ENCODE peak calls at places on chromosomes 5 and 9, in four cellular contexts. M is fibroblast of lung, G is GM06990, E is neuronal stem cell. V is an unnamed sample. For H3K36me3, the result is how much of the 10 kb centered on the place peaks cover.

GRCh38 chr9:124239249-124240073 is 18.3 kb upstream of the NEK6 start:
- DNase-seq in M (no peak), G (no peak), E (no peak), V (peak)

GRCh38 chr9:19087601-19088000 is 15.1 kb downstream of the HAUS6 start:
- DNase-seq in M (peak), G (no peak), E (no peak), V (no peak)

GRCh38 chr5:127440831-127441230 is 76.6 kb upstream of the PRRC1 start:
- DNase-seq in M (peak), G (no peak), E (no peak), V (no peak)

GRCh38 chr5:128850049-128850448 is 115.2 kb upstream of the SLC27A6 start:
- DNase-seq in M (no peak), G (no peak), E (no peak), V (peak)

GRCh38 chr9:90789862-90790261 is 11.8 kb upstream of the SYK start:
- DNase-seq in M (no peak), G (no peak), E (no peak), V (no peak)

GRCh38 chr9:32142074-32142473 is 242.4 kb upstream of the ACO1 start:
- DNase-seq in M (no peak), G (no peak), E (no peak), V (no peak)

GRCh38 chr9:28821240-28821639 is 1248.0 kb upstream of the C9orf72 start:
- DNase-seq in M (no peak), G (no peak), E (no peak), V (no peak)

GRCh38 chr9:16217933-16218830 is 652.3 kb downstream of the BNC2 start:
- DNase-seq in M (peak), G (no peak), E (no peak), V (no peak)

GRCh38 chr5:59798862-59799667 is 94.5 kb downstream of the PDE4D start:
- DNase-seq in M (peak), G (peak), E (no peak), V (no peak)

GRCh38 chr9:134381671-134382505 is 55.6 kb downstream of the RXRA start:
- DNase-seq in M (peak), G (peak), E (no peak), V (peak)

GRCh38 chr9:73773896-73774295 is 622.2 kb downstream of the ANXA1 start:
- DNase-seq in M (peak), G (no peak), E (no peak), V (no peak)

GRCh38 chr5:107979900-107980299 is 309.2 kb upstream of the EFNA5 start:
- DNase-seq in M (no peak), G (no peak), E (no peak), V (no peak)

GRCh38 chr5:56607551-56607950 is 207.8 kb upstream of the MAP3K1 start:
- DNase-seq in M (peak), G (no peak), E (no peak), V (no peak)

GRCh38 chr5:169804861-169805260 is 167.8 kb downstream of the DOCK2 start:
- DNase-seq in M (peak), G (no peak), E (no peak), V (no peak)

GRCh38 chr9:89663264-89663970 is 58.6 kb downstream of the GADD45G start:
- DNase-seq in M (no peak), G (no peak), E (no peak), V (no peak)

GRCh38 chr5:135468541-135468940 is 16.4 kb upstream of the TIFAB start:
- DNase-seq in M (no peak), G (no peak), E (no peak), V (no peak)

GRCh38 chr5:79858097-79858723 is 132.9 kb downstream of the MTX3 start:
- DNase-seq in M (peak), G (no peak), E (peak), V (peak)

GRCh38 chr9:110157812-110158629 is 49.9 kb downstream of the C9orf152 start:
- DNase-seq in M (no peak), G (no peak), E (no peak), V (no peak)

GRCh38 chr9:104864675-104865104 is 63.3 kb downstream of the ABCA1 start:
- DNase-seq in M (peak), G (no peak), E (no peak), V (no peak)

GRCh38 chr5:65790371-65791163 is 68.6 kb downstream of the NLN start:
- DNase-seq in M (no peak), G (no peak), E (no peak), V (no peak)
- H3K36me3 ChIP-seq in M (under half), G (under half), E (half or more), V (under half)

DNA sequence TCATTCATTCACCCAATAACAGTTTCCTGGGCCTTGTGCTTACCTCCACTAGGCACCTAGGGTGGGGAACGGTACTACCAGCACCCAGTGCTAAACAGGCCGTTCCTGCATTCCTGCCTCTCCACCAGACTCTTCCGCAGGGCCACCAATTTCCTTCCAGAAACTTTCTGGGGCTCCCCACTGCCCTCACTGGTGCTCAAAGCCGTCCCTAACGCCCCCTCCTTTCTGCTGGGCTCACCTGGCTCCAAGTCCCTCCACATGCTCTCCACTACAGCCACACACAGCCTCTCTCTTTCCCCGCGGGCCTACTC is 1.4 kb downstream of the PHF19 start:
- DNase-seq in M (no peak), G (no peak), E (no peak), V (no peak)
- H3K4me3 ChIP-seq in M (peak), G (peak), E (peak), V (peak)

DNA sequence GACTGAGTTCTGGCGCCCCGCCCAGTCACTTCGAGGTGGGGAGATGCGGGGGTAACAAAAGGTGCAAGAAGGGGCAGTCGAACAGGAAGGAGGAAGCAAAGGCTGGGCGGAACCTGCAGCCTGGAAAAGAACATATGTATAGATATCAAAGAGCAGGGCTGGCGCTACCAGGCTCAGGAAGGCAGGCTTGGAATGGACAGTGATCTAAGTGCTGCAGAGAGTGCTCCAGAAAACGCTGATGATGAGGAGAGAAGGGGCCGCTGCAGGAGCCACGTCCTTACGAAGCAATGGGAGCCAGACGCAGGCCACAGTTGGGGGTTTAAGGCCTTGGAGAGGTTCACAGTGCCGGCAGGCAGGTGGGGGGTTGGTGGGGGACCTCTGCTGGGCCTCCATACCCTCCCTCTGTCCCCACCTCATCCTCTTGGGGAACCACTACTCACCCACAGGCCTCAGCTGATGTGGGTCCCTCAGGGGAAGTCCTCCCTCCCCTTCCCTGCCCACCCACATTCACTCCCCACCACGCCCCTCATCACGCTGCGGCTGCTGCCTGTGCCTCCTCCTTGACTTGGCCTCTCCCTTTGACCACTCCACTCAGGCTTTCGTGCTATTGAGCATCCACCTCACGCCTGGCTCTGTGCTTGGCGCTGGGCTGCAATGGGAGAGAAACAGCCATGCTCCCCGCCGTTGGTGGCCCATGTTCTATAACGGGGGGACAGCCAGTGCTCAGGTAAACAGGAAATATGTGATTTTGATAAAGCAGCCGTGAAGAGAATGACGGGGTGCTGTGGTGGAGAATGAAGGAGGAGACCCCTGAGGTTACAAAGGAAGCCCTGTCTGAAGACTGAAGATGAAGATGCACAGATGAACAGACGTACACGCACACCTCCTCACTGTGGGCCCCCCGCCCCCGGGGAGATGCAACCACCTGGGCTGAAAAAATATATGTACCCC is 40.5 kb upstream of the RPL26L1 start:
- DNase-seq in M (no peak), G (no peak), E (no peak), V (no peak)
- H3K36me3 ChIP-seq in M (under half), G (under half), E (half or more), V (under half)

DNA sequence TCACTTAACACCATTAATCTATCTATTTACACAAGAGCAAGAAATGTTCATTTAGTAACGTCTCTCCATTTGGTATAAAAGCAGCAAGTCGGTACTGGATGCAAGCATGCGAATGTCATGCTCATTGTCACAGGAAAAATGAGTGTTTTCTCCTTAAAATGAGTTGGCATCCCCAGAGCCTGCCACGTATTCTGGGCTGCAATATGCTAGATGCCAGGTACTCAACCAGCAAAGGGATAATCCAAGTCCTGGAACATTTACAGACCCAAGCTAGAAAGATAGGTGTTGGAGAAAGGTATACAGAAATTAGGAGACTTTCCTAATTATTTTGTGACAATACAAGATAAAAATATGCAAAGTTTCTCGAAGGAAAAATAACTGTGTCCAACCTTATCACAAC is 217.5 kb downstream of the EBF1 start:
- DNase-seq in M (no peak), G (no peak), E (no peak), V (no peak)
- H3K4me3 ChIP-seq in M (no peak), G (no peak), E (no peak), V (peak)

GRCh38 chr9:101054657-101055056 is 26.1 kb downstream of the PLPPR1 start:
- DNase-seq in M (no peak), G (no peak), E (peak), V (no peak)
- H3K36me3 ChIP-seq in M (under half), G (under half), E (under half), V (under half)

DNA sequence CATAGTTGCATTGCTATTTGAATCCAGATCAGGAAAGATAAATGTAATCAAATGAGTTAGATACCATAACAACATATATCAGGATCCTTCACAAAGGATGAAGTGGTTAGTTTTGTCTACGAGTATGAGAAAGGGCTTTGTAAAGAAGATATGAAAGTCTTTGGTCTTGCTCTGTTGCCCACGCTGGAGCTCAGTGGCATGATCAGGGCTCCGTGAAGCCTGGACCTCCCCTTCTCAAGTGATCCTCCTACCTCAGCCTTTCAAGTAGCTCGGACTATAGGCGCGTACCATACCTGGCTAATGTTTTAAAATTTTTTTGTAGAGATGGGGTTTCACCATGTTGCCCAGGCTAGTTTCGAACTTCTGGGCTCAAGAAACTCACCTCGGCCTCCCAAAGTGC is 1.8 kb downstream of the SMC5 start:
- DNase-seq in M (no peak), G (peak), E (no peak), V (peak)
- H3K4me3 ChIP-seq in M (peak), G (peak), E (no peak), V (peak)

GRCh38 chr5:100861148-100861547 is 41.9 kb downstream of the ST8SIA4 start:
- DNase-seq in M (no peak), G (no peak), E (no peak), V (no peak)
- H3K36me3 ChIP-seq in M (under half), G (under half), E (under half), V (under half)

GRCh38 chr5:82348749-82349148 is 70.6 kb upstream of the RPS23 start:
- DNase-seq in M (peak), G (no peak), E (no peak), V (no peak)
- H3K4me3 ChIP-seq in M (no peak), G (no peak), E (no peak), V (no peak)

GRCh38 chr5:1804001-1804690 is 2.9 kb downstream of the NDUFS6 start:
- DNase-seq in M (no peak), G (no peak), E (no peak), V (no peak)

GRCh38 chr5:1806199-1806598 is 5.0 kb downstream of the NDUFS6 start:
- DNase-seq in M (no peak), G (no peak), E (no peak), V (no peak)

GRCh38 chr5:1806974-1807373 is 5.8 kb downstream of the NDUFS6 start:
- DNase-seq in M (no peak), G (no peak), E (no peak), V (no peak)

GRCh38 chr5:1805326-1805725 is 4.1 kb downstream of the NDUFS6 start:
- DNase-seq in M (no peak), G (no peak), E (no peak), V (no peak)

GRCh38 chr5:1805736-1806135 is 4.5 kb downstream of the NDUFS6 start:
- DNase-seq in M (no peak), G (no peak), E (no peak), V (no peak)
- H3K36me3 ChIP-seq in M (under half), G (under half), E (half or more), V (under half)

DNA sequence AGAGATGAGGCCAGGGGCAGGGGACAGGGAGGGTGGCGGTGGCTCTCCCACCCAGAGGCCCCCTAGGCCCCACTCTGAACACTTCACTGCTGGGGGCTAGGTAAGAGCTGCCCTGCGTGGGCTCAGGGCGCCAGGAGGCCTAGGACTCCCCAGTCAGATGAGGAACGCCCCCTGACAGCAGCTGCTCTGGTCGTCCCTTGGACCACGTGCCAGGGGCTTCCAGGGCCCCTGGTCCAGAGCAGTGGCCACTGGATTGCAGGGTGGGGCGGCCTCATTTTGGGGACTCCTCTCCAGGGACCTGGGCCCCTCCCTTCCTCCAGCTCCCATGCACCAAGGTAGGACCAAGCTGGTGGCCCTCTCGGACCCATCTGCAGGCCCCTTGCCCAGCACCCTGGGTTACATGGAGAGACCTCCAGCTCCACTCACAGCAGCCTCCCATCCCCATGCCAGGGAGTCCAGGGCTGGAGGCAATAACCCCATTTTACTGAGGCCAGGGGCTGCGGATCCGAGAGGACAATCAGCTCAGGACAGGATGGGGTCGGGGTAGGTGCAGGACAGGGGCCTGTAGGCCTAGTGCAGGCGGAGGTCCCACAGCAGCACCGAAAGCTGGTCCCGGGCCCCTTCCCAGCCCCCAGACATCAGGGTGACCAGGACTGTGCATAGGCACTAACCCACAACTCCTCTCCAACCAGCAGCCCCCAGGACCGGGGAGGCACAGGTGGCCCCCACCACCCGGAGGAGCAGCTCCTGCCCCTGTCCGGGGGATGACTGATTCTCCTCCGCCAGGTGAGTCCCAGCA is 1.5 kb downstream of the EGFL7 start:
- DNase-seq in M (no peak), G (no peak), E (no peak), V (no peak)
- H3K4me3 ChIP-seq in M (no peak), G (no peak), E (no peak), V (no peak)

V was measured in Karpas-422.